ENCODE peak calls at places on chromosome 2, in nine cellular contexts. W is tibial artery; C is fibroblast of lung; H is naive thymus-derived CD8-positive, alpha-beta T cell; O is lower lobe of right lung; V is activated naive CD4-positive, alpha-beta T cell treated with anti-CD3 and anti-CD28 coated beads, Interleukin-2, amount 10 ng/mL, durations not matched to agents 7 days and 5 days; I is iris pigment epithelial cell; F is effector memory CD8-positive, alpha-beta T cell; N is AG09319. E is an unnamed sample.
A peak's percentile ranks its signal among the peaks of the same experiment; 100 is the strongest.

GRCh38 chr2:217903859-217904613 is 98.8 kb downstream of the TNS1 start:
- DNase-seq in I (peak; percentile 65), C (peak; percentile 77), F (no peak), V (no peak), N (no peak), H (no peak), W (peak; percentile 96), O (peak; percentile 75), E (peak; percentile 64)

GRCh38 chr2:200406379-200406778 is 99.9 kb downstream of the SPATS2L start:
- DNase-seq in I (peak; percentile 28), C (peak; percentile 47), W (no peak), H (no peak), N (no peak), O (no peak), V (no peak), F (no peak), E (no peak)

GRCh38 chr2:8906208-8906607 is 68.8 kb upstream of the KIDINS220 start:
- DNase-seq in W (no peak), I (peak; percentile 86), F (no peak), N (no peak), V (no peak), H (no peak), C (peak; percentile 66), O (no peak), E (peak; percentile 22)

GRCh38 chr2:18519991-18520604 is 40.4 kb downstream of the RDH14 start:
- DNase-seq in H (no peak), N (no peak), C (no peak), V (no peak), O (no peak), F (no peak), W (no peak), I (no peak), E (no peak)

GRCh38 chr2:203492965-203493364 is 42.1 kb downstream of the RAPH1 start:
- DNase-seq in N (no peak), F (no peak), C (peak; percentile 68), V (no peak), O (no peak), W (no peak), H (no peak), I (peak; percentile 17), E (peak; percentile 39)

GRCh38 chr2:201909348-201909747 is 103.0 kb downstream of the CDK15 start:
- DNase-seq in C (peak; percentile 99), V (no peak), O (no peak), W (no peak), F (no peak), H (no peak), I (peak; percentile 95), N (peak; percentile 19), E (peak; percentile 93)

GRCh38 chr2:235106874-235107639 is 155.2 kb downstream of the SH3BP4 start:
- DNase-seq in C (peak; percentile 63), F (no peak), N (peak; percentile 46), V (peak; percentile 31), I (peak; percentile 69), H (no peak), O (no peak), W (peak; percentile 76), E (peak; percentile 76)

GRCh38 chr2:20584637-20585321 is 66.1 kb downstream of the HS1BP3 start:
- DNase-seq in I (peak; percentile 97), W (peak; percentile 83), O (no peak), H (no peak), N (peak; percentile 85), F (no peak), C (peak; percentile 99), V (peak; percentile 13), E (peak; percentile 97)

E was measured in astrocyte of the spinal cord.